ENCODE peak calls at places on chromosomes 16 and 17, in nine cellular contexts. L, N, H, J, E, W, R, C and Y are unnamed samples.

GRCh38 chr17:64651889-64652288 is 10.2 kb downstream of the SMURF2 start:
- DNase-seq in L (no peak), N (no peak), H (no peak), J (no peak), E (no peak), W (no peak), R (no peak), C (no peak), Y (no peak)

GRCh38 chr17:61395983-61396585 is 3.6 kb upstream of the TBX2 start:
- DNase-seq in L (no peak), N (no peak), H (no peak), J (no peak), E (no peak), W (no peak), R (no peak), C (no peak), Y (no peak)

GRCh38 chr17:66930933-66931332 is 33.6 kb upstream of the CACNG4 start:
- DNase-seq in L (no peak), N (peak), H (no peak), J (no peak), E (no peak), W (no peak), R (no peak), C (no peak), Y (peak)

GRCh38 chr16:65214196-65214595 is 92.3 kb upstream of the CDH11 start:
- DNase-seq in L (no peak), N (no peak), H (no peak), J (no peak), E (no peak), W (no peak), R (no peak), C (no peak), Y (no peak)

GRCh38 chr16:80084614-80085013 is 456.2 kb upstream of the DYNLRB2 start:
- DNase-seq in L (peak), N (peak), H (no peak), J (no peak), E (no peak), W (peak), R (peak), C (no peak), Y (peak)

GRCh38 chr16:86661715-86662114 is 83.4 kb downstream of the FOXL1 start:
- DNase-seq in L (no peak), N (no peak), H (no peak), J (no peak), E (no peak), W (no peak), R (no peak), C (no peak), Y (no peak)

GRCh38 chr16:84453061-84453752 is 51.3 kb downstream of the MEAK7 start:
- DNase-seq in L (no peak), N (no peak), H (no peak), J (no peak), E (no peak), W (no peak), R (no peak), C (no peak), Y (no peak)

GRCh38 chr16:1282275-1282995 is 26.6 kb downstream of the TPSD1 start:
- DNase-seq in L (no peak), N (no peak), H (no peak), J (no peak), E (no peak), W (no peak), R (no peak), C (no peak), Y (no peak)

GRCh38 chr17:67238976-67239375 is 6.0 kb downstream of the HELZ start:
- DNase-seq in L (no peak), N (no peak), H (no peak), J (no peak), E (peak), W (no peak), R (no peak), C (no peak), Y (no peak)

GRCh38 chr16:48558269-48558915 is 51.6 kb downstream of the N4BP1 start:
- DNase-seq in L (no peak), N (no peak), H (no peak), J (no peak), E (no peak), W (no peak), R (no peak), C (no peak), Y (no peak)

GRCh38 chr16:3536851-3537250 is 36.0 kb downstream of the CLUAP1 start:
- DNase-seq in L (no peak), N (no peak), H (no peak), J (no peak), E (no peak), W (no peak), R (no peak), C (no peak), Y (no peak)

GRCh38 chr16:89156740-89157645 is 14.6 kb upstream of the CDH15 start:
- DNase-seq in L (no peak), N (no peak), H (no peak), J (no peak), E (no peak), W (no peak), R (no peak), C (no peak), Y (no peak)

GRCh38 chr17:2708585-2709172 is 2.9 kb downstream of the CLUH start:
- DNase-seq in L (peak), N (no peak), H (no peak), J (no peak), E (no peak), W (no peak), R (no peak), C (no peak), Y (no peak)

GRCh38 chr17:36673637-36674277 is 72.4 kb downstream of the MRM1 start:
- DNase-seq in L (no peak), N (no peak), H (no peak), J (no peak), E (no peak), W (no peak), R (no peak), C (no peak), Y (no peak)

GRCh38 chr16:58499615-58500328 is at the start of gene NDRG4:
- DNase-seq in L (peak), N (peak), H (no peak), J (peak), E (peak), W (peak), R (peak), C (peak), Y (peak)

GRCh38 chr16:71357681-71358080 is 842 bp upstream of the CALB2 start:
- DNase-seq in L (no peak), N (peak), H (no peak), J (no peak), E (no peak), W (no peak), R (no peak), C (no peak), Y (no peak)

GRCh38 chr16:82649766-82650165 is 23.0 kb downstream of the CDH13 start:
- DNase-seq in L (no peak), N (no peak), H (no peak), J (no peak), E (no peak), W (no peak), R (no peak), C (no peak), Y (no peak)

GRCh38 chr17:19978206-19978802 is 676 bp upstream of the AKAP10 start:
- DNase-seq in L (no peak), N (no peak), H (peak), J (peak), E (no peak), W (no peak), R (no peak), C (no peak), Y (no peak)

GRCh38 chr17:78374631-78375274 is 3.7 kb upstream of the PGS1 start:
- DNase-seq in L (no peak), N (no peak), H (no peak), J (no peak), E (peak), W (no peak), R (no peak), C (peak), Y (no peak)

GRCh38 chr16:87661561-87661960 is 59.3 kb downstream of the JPH3 start:
- DNase-seq in L (no peak), N (peak), H (peak), J (no peak), E (peak), W (no peak), R (no peak), C (no peak), Y (peak)

GRCh38 chr17:50621562-50621961 is 13.1 kb upstream of the ABCC3 start:
- DNase-seq in L (no peak), N (no peak), H (no peak), J (no peak), E (no peak), W (no peak), R (no peak), C (no peak), Y (no peak)

GRCh38 chr17:42345396-42346078 is 42.7 kb downstream of the STAT3 start:
- DNase-seq in L (no peak), N (no peak), H (no peak), J (no peak), E (no peak), W (no peak), R (no peak), C (no peak), Y (no peak)